ENCODE peak calls at places on chromosome 16, in five cellular contexts. X is right cardiac atrium; Z is fibroblast of the aortic adventitia; G is H7; L is CD4-positive, CD25-positive, alpha-beta regulatory T cell. P is an unnamed sample.

GRCh38 chr16:75351183-75351582 is 82.1 kb downstream of the CFDP1 start:
- DNase-seq in Z (peak), G (no peak), L (no peak), X (no peak), P (no peak)

GRCh38 chr16:19555938-19556778 is 655 bp downstream of the VPS35L start:
- DNase-seq in G (peak), X (no peak), Z (peak), L (peak), P (no peak)

GRCh38 chr16:89700649-89701424 is 668 bp downstream of the SPATA2L start:
- DNase-seq in L (peak), G (peak), Z (no peak), X (peak), P (peak)

GRCh38 chr16:77974883-77975282 is 47.5 kb upstream of the CLEC3A start:
- DNase-seq in G (peak), X (no peak), L (no peak), Z (no peak), P (no peak)

GRCh38 chr16:14483819-14484385 is 146.2 kb downstream of the PARN start:
- DNase-seq in Z (no peak), X (no peak), G (no peak), L (no peak), P (no peak)

GRCh38 chr16:30774367-30775130 is 12.4 kb downstream of the RNF40 start:
- DNase-seq in Z (no peak), L (no peak), G (no peak), X (no peak), P (no peak)

GRCh38 chr16:53071748-53072301 is 17.0 kb downstream of the CHD9 start:
- DNase-seq in Z (peak), X (peak), G (no peak), L (no peak), P (no peak)

GRCh38 chr16:67967956-67968439 is 439 bp downstream of the SLC12A4 start:
- DNase-seq in Z (peak), L (no peak), X (peak), G (peak), P (no peak)

GRCh38 chr16:4580245-4580644 is 24.1 kb downstream of the C16orf96 start:
- DNase-seq in L (no peak), X (no peak), Z (peak), G (no peak), P (no peak)

GRCh38 chr16:48409839-48410610 is 24.8 kb upstream of the SIAH1 start:
- DNase-seq in G (no peak), Z (peak), X (peak), L (no peak), P (no peak)

DNA sequence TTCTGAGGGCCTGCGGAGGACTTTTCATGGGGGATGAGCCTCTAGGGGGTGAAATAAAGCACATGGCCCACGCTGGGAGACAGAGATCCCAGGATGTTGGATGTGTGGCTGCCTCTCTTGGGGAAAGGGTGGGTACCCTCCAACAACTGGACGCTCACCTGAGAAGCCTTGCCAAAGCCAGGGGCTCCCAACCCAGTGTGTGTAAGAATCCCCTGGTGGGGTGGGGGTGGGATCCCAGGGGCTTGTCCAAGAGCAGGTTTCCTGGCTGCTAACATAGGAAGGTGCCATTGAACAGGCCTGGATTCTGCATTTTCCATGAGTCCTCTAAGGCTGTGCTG is 587 bp downstream of the SNX20 start:
- DNase-seq in X (no peak), G (no peak), Z (no peak), L (no peak), P (no peak)
- H3K4me3 ChIP-seq in X (peak), G (no peak), Z (no peak), L (peak), P (no peak)

DNA sequence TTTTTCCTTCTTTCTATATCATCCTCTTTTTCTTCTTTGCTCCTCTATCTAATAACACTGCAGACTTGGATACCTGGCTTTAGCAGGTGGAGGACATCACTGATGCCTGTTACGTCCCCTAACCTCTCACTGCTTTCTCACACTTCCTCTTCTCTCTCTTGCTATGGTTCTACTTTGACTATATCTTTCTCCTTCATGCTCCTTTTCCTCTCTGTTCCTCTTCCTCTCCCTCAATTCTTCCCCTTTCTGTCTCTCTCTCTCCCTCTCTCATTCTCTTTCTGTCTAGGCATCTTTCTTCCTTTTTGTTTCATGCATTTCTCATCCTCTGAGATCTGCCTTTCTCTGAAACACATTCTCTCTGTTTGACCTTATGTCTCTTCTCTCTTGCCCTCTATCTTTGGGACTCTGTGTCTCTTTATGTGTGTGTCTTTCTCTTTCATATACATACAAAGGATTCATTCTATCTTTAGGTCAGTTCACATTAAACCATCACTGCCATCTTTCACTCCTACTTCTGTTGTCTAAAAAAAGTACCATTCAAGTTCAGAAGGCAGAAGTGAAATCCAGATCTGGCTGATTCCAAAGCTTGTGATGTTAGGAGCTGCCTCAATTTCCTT is 353.7 kb downstream of the SHISA9 start:
- DNase-seq in Z (no peak), G (no peak), X (no peak), L (no peak), P (no peak)
- H3K4me3 ChIP-seq in Z (no peak), G (no peak), X (no peak), L (no peak), P (no peak)

GRCh38 chr16:82034981-82035612 is at the start of gene HSD17B2:
- DNase-seq in G (no peak), Z (no peak), L (no peak), X (no peak), P (no peak)
- H3K4me3 ChIP-seq in G (no peak), Z (no peak), L (no peak), X (no peak), P (no peak)

DNA sequence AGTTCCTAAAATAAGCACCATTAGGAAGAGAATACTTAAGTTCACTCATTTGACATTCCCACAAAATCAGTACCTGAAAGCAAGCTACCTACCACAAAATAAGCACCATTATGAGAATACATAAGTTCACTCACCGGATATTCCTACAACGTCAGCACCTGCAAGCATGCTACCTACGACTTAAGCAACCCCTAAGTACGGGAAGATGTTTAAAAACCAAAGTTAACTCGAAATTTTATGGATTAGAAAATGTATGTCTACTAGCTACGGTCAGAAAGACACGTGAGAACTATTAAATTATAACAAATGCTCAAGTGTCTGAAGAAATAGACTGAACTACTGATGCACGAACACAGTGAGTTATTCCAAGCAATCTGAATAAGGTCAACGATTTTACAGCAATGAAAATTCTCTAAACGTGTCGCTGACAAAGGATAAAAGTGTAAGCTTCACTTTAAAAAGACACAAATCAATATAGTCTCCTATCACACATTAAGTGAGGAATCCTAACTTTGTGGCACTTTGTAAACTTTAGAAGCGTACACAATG is 1.5 kb downstream of the GSPT1 start:
- DNase-seq in G (no peak), L (peak), X (no peak), Z (no peak), P (no peak)
- H3K4me3 ChIP-seq in G (peak), L (peak), X (peak), Z (peak), P (peak)